ENCODE peak calls at places on chromosomes 11 and 22, in six cellular contexts. U is stimulated activated CD8-positive, alpha-beta memory T cell treated with anti-CD3 and anti-CD28 coated beads, Interleukin-12 subunit alpha, Interleukin-12 subunit beta, amount 100 ng/mL, for 4 hours; F is substantia nigra; H is COLO829; V is activated T-cell treated with anti-CD3 and anti-CD28 coated beads for 1 hour; B is activated naive CD8-positive, alpha-beta T cell treated with anti-CD3 and anti-CD28 coated beads, Interleukin-2, amount 50 U/mL, for 24 hours. X is an unnamed sample.

GRCh38 chr22:22045576-22046335 is 63.2 kb upstream of the TOP3B start:
- DNase-seq in U (no peak), F (no peak), H (no peak), V (no peak), B (no peak), X (no peak)

GRCh38 chr11:41003339-41003992 is 456.0 kb downstream of the LRRC4C start:
- DNase-seq in U (no peak), F (no peak), H (no peak), V (no peak), B (no peak), X (no peak)

GRCh38 chr11:64219354-64219684 is 6.7 kb downstream of the TRPT1 start:
- DNase-seq in U (no peak), F (no peak), H (no peak), V (no peak), B (no peak), X (peak; percentile 71)

GRCh38 chr22:48367731-48368130 is 1459.9 kb downstream of the BRD1 start:
- DNase-seq in U (no peak), F (no peak), H (no peak), V (no peak), B (no peak), X (no peak)

GRCh38 chr11:111329306-111330204 is 31.2 kb downstream of the POU2AF3 start:
- DNase-seq in U (no peak), F (no peak), H (no peak), V (no peak), B (no peak), X (no peak)

GRCh38 chr11:119571311-119571710 is 148.3 kb upstream of the THY1 start:
- DNase-seq in U (no peak), F (no peak), H (no peak), V (no peak), B (no peak), X (no peak)

GRCh38 chr11:55719608-55720160 is 53.6 kb upstream of the OR5D13 start:
- DNase-seq in U (no peak), F (no peak), H (no peak), V (no peak), B (no peak), X (no peak)

GRCh38 chr11:130726234-130726559 is 190.1 kb downstream of the SNX19 start:
- DNase-seq in U (no peak), F (no peak), H (peak; percentile 13), V (no peak), B (no peak), X (no peak)

GRCh38 chr22:25495286-25495685 is 69.2 kb upstream of the GRK3 start:
- DNase-seq in U (no peak), F (no peak), H (no peak), V (no peak), B (no peak), X (no peak)

GRCh38 chr22:46287873-46288751 is 8.6 kb upstream of the GTSE1 start:
- DNase-seq in U (no peak), F (no peak), H (no peak), V (no peak), B (peak; percentile 29), X (peak; percentile 60)

GRCh38 chr11:1622076-1622475 is at the start of gene KRTAP5-4:
- DNase-seq in U (no peak), F (no peak), H (no peak), V (no peak), B (no peak), X (no peak)

GRCh38 chr11:107706531-107706930 is 5.3 kb downstream of the SLN start:
- DNase-seq in U (no peak), F (no peak), H (no peak), V (no peak), B (no peak), X (no peak)

GRCh38 chr11:132423266-132423665 is 1052.9 kb downstream of the NTM start:
- DNase-seq in U (no peak), F (no peak), H (no peak), V (no peak), B (no peak), X (no peak)

GRCh38 chr11:122199661-122200060 is 83.6 kb upstream of the BLID start:
- DNase-seq in U (no peak), F (no peak), H (no peak), V (no peak), B (no peak), X (no peak)

GRCh38 chr11:44977493-44977984 is 26.9 kb upstream of the TP53I11 start:
- DNase-seq in U (no peak), F (no peak), H (no peak), V (no peak), B (no peak), X (peak; percentile 55)

GRCh38 chr11:70095541-70096252 is 17.6 kb downstream of the ANO1 start:
- DNase-seq in U (no peak), F (no peak), H (no peak), V (no peak), B (no peak), X (no peak)

X was measured in upper lobe of left lung.